ENCODE peak calls at places on chromosomes 13 and 19, in nine cellular contexts. U is stimulated activated CD4-positive, alpha-beta T cell treated with anti-CD3 and anti-CD28 coated beads, TNF-alpha, amount 100 ng/mL, for 48 hours; P is activated CD4-positive, CD25-positive, alpha-beta regulatory T cell treated with anti-CD3 and anti-CD28 coated beads, Interleukin-2, amount 50 U/mL, for 72 hours; F is HFFc6; K is T1000; T is HT1080; N is IMR-90; D is SK-MEL-5; O is progenitor cell of endocrine pancreas. V is an unnamed sample.
A peak's percentile ranks its signal among the peaks of the same experiment; 100 is the strongest.

GRCh38 chr19:47210689-47211316 is 20.2 kb downstream of the BBC3 start:
- DNase-seq in U (peak; percentile 79), P (peak; percentile 77), F (peak; percentile 72), K (peak; percentile 32), T (peak; percentile 78), N (peak; percentile 80), D (peak; percentile 92), O (peak; percentile 69), V (peak; percentile 85)

GRCh38 chr13:93254775-93255174 is 28.2 kb downstream of the GPC6 start:
- DNase-seq in U (no peak), P (no peak), F (no peak), K (no peak), T (no peak), N (no peak), D (no peak), O (no peak), V (no peak)

GRCh38 chr19:58439576-58440554 is at the start of gene ZNF132:
- DNase-seq in U (peak; percentile 86), P (peak; percentile 85), F (peak; percentile 99), K (peak; percentile 91), T (peak; percentile 97), N (peak; percentile 100), D (peak; percentile 64), O (peak; percentile 53), V (no peak)

GRCh38 chr19:495440-496332 is 600 bp upstream of the MADCAM1 start:
- DNase-seq in U (peak; percentile 41), P (peak; percentile 69), F (peak; percentile 28), K (no peak), T (peak; percentile 40), N (peak; percentile 39), D (peak; percentile 17), O (peak; percentile 59), V (peak; percentile 72)

GRCh38 chr19:18803550-18804138 is 12.5 kb upstream of the COMP start:
- DNase-seq in U (no peak), P (no peak), F (no peak), K (no peak), T (no peak), N (no peak), D (no peak), O (no peak), V (no peak)

GRCh38 chr19:42092350-42092749 is 16.4 kb downstream of the ZNF574 start:
- DNase-seq in U (no peak), P (no peak), F (no peak), K (no peak), T (peak; percentile 35), N (no peak), D (peak; percentile 37), O (no peak), V (no peak)

GRCh38 chr19:55251296-55252081 is 7.3 kb downstream of the PPP6R1 start:
- DNase-seq in U (no peak), P (no peak), F (no peak), K (no peak), T (peak; percentile 77), N (peak; percentile 16), D (no peak), O (no peak), V (no peak)

GRCh38 chr13:62483774-62484173 is 1068.1 kb upstream of the PCDH20 start:
- DNase-seq in U (no peak), P (no peak), F (no peak), K (no peak), T (no peak), N (peak; percentile 7), D (no peak), O (no peak), V (no peak)

GRCh38 chr13:68467160-68467559 is 1237.0 kb upstream of the PCDH9 start:
- DNase-seq in U (no peak), P (no peak), F (no peak), K (no peak), T (no peak), N (no peak), D (no peak), O (no peak), V (no peak)

GRCh38 chr13:113655358-113656014 is 2.5 kb downstream of the ATP4B start:
- DNase-seq in U (no peak), P (peak; percentile 19), F (no peak), K (no peak), T (no peak), N (no peak), D (no peak), O (no peak), V (no peak)

GRCh38 chr13:73421310-73421912 is 362.6 kb downstream of the KLF5 start:
- DNase-seq in U (peak; percentile 14), P (no peak), F (peak; percentile 22), K (peak; percentile 21), T (peak; percentile 95), N (peak; percentile 68), D (peak; percentile 55), O (no peak), V (peak; percentile 78)

GRCh38 chr13:38395505-38395803 is 45.8 kb downstream of the UFM1 start:
- DNase-seq in U (no peak), P (no peak), F (peak; percentile 44), K (no peak), T (no peak), N (no peak), D (no peak), O (no peak), V (no peak)

GRCh38 chr19:29515706-29516357 is 10.0 kb upstream of the VSTM2B start:
- DNase-seq in U (no peak), P (no peak), F (no peak), K (no peak), T (no peak), N (no peak), D (no peak), O (no peak), V (no peak)

GRCh38 chr13:39129253-39129652 is 91.0 kb downstream of the NHLRC3 start:
- DNase-seq in U (no peak), P (no peak), F (no peak), K (no peak), T (no peak), N (no peak), D (no peak), O (no peak), V (no peak)

GRCh38 chr19:37964109-37964508 is 57.1 kb downstream of the SIPA1L3 start:
- DNase-seq in U (no peak), P (no peak), F (no peak), K (no peak), T (no peak), N (peak; percentile 24), D (no peak), O (no peak), V (no peak)

GRCh38 chr19:19447536-19448237 is 42.2 kb downstream of the GATAD2A start:
- DNase-seq in U (no peak), P (no peak), F (no peak), K (no peak), T (no peak), N (peak; percentile 28), D (no peak), O (no peak), V (no peak)

GRCh38 chr13:110770678-110771077 is 57.2 kb downstream of the ING1 start:
- DNase-seq in U (no peak), P (no peak), F (no peak), K (no peak), T (no peak), N (no peak), D (no peak), O (no peak), V (no peak)

GRCh38 chr19:38862321-38863059 is 12.7 kb upstream of the HNRNPL start:
- DNase-seq in U (no peak), P (no peak), F (no peak), K (no peak), T (peak; percentile 18), N (no peak), D (peak; percentile 44), O (no peak), V (no peak)

GRCh38 chr13:25034173-25034572 is 61.8 kb upstream of the PABPC3 start:
- DNase-seq in U (no peak), P (no peak), F (no peak), K (no peak), T (no peak), N (no peak), D (no peak), O (no peak), V (no peak)

GRCh38 chr19:50203281-50204080 is at the start of gene MYH14:
- DNase-seq in U (peak; percentile 12), P (peak; percentile 40), F (no peak), K (no peak), T (no peak), N (no peak), D (peak; percentile 97), O (peak; percentile 93), V (peak; percentile 92)

GRCh38 chr13:111177081-111177711 is 62.1 kb downstream of the ARHGEF7 start:
- DNase-seq in U (no peak), P (no peak), F (no peak), K (no peak), T (peak; percentile 48), N (peak; percentile 68), D (peak; percentile 95), O (no peak), V (no peak)

GRCh38 chr13:86856996-86857395 is 814.2 kb upstream of the SLITRK5 start:
- DNase-seq in U (no peak), P (no peak), F (no peak), K (no peak), T (peak; percentile 82), N (peak; percentile 76), D (no peak), O (no peak), V (no peak)

GRCh38 chr19:46115396-46116109 is 8.9 kb downstream of the IGFL3 start:
- DNase-seq in U (peak; percentile 57), P (no peak), F (peak; percentile 64), K (peak; percentile 36), T (peak; percentile 82), N (peak; percentile 81), D (peak; percentile 43), O (no peak), V (peak; percentile 18)

GRCh38 chr13:94947392-94947791 is 235.0 kb upstream of the SOX21 start:
- DNase-seq in U (no peak), P (no peak), F (no peak), K (no peak), T (no peak), N (no peak), D (peak; percentile 19), O (no peak), V (no peak)

GRCh38 chr13:114339779-114340534 is 25.7 kb downstream of the CHAMP1 start:
- DNase-seq in U (no peak), P (no peak), F (peak; percentile 55), K (peak; percentile 38), T (peak; percentile 71), N (peak; percentile 30), D (peak; percentile 83), O (no peak), V (peak; percentile 84)

GRCh38 chr19:46147791-46148288 is at the start of gene IGFL2:
- DNase-seq in U (peak; percentile 27), P (no peak), F (no peak), K (no peak), T (peak; percentile 28), N (no peak), D (no peak), O (no peak), V (peak; percentile 2)

GRCh38 chr19:7494416-7495098 is 5.7 kb upstream of the PEX11G start:
- DNase-seq in U (no peak), P (no peak), F (no peak), K (no peak), T (no peak), N (no peak), D (peak; percentile 25), O (no peak), V (no peak)

GRCh38 chr19:13396256-13397080 is 109.8 kb downstream of the CACNA1A start:
- DNase-seq in U (no peak), P (no peak), F (peak; percentile 50), K (peak; percentile 49), T (peak; percentile 55), N (peak; percentile 70), D (peak; percentile 81), O (peak; percentile 30), V (peak; percentile 21)

GRCh38 chr19:15463865-15464371 is 426 bp downstream of the RASAL3 start:
- DNase-seq in U (peak; percentile 59), P (peak; percentile 74), F (no peak), K (no peak), T (no peak), N (no peak), D (no peak), O (no peak), V (no peak)

GRCh38 chr19:49981603-49982593 is 20.9 kb upstream of the SIGLEC11 start:
- DNase-seq in U (no peak), P (no peak), F (no peak), K (no peak), T (no peak), N (no peak), D (no peak), O (no peak), V (no peak)

GRCh38 chr19:44992336-44993163 is 8.7 kb upstream of the RELB start:
- DNase-seq in U (no peak), P (no peak), F (no peak), K (no peak), T (no peak), N (no peak), D (no peak), O (no peak), V (no peak)

V was measured in RKO.